ENCODE peak calls at places on chromosomes 4 and X, in six cellular contexts. R is CD8-positive, alpha-beta memory T cell; M is fibroblast of lung; D is A549; B is ovary; S is brain microvascular endothelial cell. N is an unnamed sample.

GRCh38 chr4:77681792-77682191 is 76.2 kb downstream of the CXCL13 start:
- DNase-seq in R (no peak), M (no peak), D (no peak), B (no peak), S (no peak), N (no peak)

GRCh38 chrX:122625821-122626220 is 558.3 kb upstream of the GRIA3 start:
- DNase-seq in R (no peak), M (peak), D (no peak), B (no peak), S (no peak), N (peak)

GRCh38 chr4:77148081-77148480 is 8.9 kb upstream of the CCNG2 start:
- DNase-seq in R (no peak), M (no peak), D (no peak), B (no peak), S (no peak), N (no peak)

GRCh38 chr4:144670776-144671175 is 24.8 kb downstream of the HHIP start:
- DNase-seq in R (no peak), M (no peak), D (no peak), B (no peak), S (no peak), N (no peak)

GRCh38 chrX:84747516-84747915 is 245.3 kb upstream of the HDX start:
- DNase-seq in R (no peak), M (no peak), D (no peak), B (no peak), S (no peak), N (no peak)

GRCh38 chr4:104966349-104967033 is 180.2 kb upstream of the TET2 start:
- DNase-seq in R (peak), M (no peak), D (no peak), B (no peak), S (no peak), N (peak)

GRCh38 chr4:169270156-169270809 is 473 bp downstream of the SH3RF1 start:
- DNase-seq in R (no peak), M (peak), D (peak), B (peak), S (no peak), N (peak)

GRCh38 chrX:129540725-129541184 is 696 bp downstream of the OCRL start:
- DNase-seq in R (no peak), M (no peak), D (peak), B (no peak), S (no peak), N (no peak)

GRCh38 chr4:57110635-57111546 is 706 bp upstream of the IGFBP7 start:
- DNase-seq in R (no peak), M (peak), D (no peak), B (peak), S (peak), N (peak)

GRCh38 chr4:171932238-171932637 is 119.0 kb downstream of the GALNTL6 start:
- DNase-seq in R (no peak), M (no peak), D (no peak), B (no peak), S (no peak), N (no peak)

GRCh38 chr4:158814636-158815035 is 45.8 kb downstream of the FNIP2 start:
- DNase-seq in R (no peak), M (peak), D (no peak), B (no peak), S (peak), N (peak)

GRCh38 chrX:13043938-13044337 is 482 bp downstream of the FAM9C start:
- DNase-seq in R (no peak), M (no peak), D (no peak), B (no peak), S (no peak), N (no peak)

GRCh38 chrX:39309018-39309620 is 507.9 kb downstream of the MID1IP1 start:
- DNase-seq in R (peak), M (peak), D (no peak), B (peak), S (peak), N (peak)

GRCh38 chr4:773214-773613 is 52.7 kb downstream of the CPLX1 start:
- DNase-seq in R (no peak), M (no peak), D (no peak), B (no peak), S (no peak), N (no peak)

GRCh38 chr4:98150092-98150761 is 7.0 kb upstream of the STPG2 start:
- DNase-seq in R (no peak), M (peak), D (no peak), B (no peak), S (no peak), N (peak)

DNA sequence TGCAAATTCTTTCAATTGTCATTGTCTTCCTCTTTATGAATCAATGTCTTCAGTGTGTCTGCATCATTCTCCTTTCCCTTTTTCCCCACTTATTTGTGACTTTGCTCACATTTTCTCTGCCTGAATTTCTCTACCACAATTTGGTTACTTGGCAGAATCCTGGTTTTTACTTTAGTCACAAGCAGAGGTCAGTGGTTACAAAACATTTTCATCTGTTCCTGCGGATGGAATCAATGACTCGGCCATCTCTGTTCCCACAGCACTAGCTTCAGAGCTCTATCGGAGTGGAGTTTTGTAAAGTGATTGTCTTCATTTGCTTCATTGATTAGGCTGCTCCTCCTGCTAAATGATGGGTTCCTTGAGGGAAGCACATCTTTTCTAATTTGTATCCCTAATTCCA is 501.3 kb upstream of the AADAT start:
- DNase-seq in R (no peak), M (peak), D (no peak), B (no peak), S (no peak), N (no peak)
- H3K4me3 ChIP-seq in R (no peak), M (no peak), D (no peak), B (no peak), S (no peak), N (no peak)

GRCh38 chr4:165383757-165384156 is 4.9 kb downstream of the CPE start:
- DNase-seq in R (no peak), M (peak), D (no peak), B (no peak), S (no peak), N (no peak)
- H3K4me3 ChIP-seq in R (no peak), M (no peak), D (no peak), B (no peak), S (no peak), N (no peak)

DNA sequence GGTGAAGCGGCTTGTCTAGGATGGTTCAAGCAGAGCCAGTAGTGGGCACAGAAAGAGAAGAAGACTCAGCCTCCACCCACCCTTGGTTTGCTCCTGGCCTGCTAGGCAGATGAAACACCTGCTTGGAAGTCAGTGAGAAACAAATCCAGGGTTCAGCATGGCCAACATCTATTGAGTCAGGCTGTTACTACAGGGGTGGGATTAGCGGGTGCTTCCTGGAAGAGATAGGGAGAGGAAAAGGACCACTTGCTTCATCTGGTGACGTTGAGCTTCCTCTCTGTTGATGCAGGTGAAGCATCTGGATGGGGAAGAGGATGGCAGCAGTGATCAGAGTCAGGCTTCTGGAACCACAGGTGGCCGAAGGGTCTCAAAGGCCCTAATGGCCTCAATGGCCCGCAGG is 3.0 kb downstream of the MAGED2 start:
- DNase-seq in R (no peak), M (no peak), D (no peak), B (no peak), S (no peak), N (no peak)
- H3K4me3 ChIP-seq in R (no peak), M (no peak), D (no peak), B (no peak), S (peak), N (no peak)

DNA sequence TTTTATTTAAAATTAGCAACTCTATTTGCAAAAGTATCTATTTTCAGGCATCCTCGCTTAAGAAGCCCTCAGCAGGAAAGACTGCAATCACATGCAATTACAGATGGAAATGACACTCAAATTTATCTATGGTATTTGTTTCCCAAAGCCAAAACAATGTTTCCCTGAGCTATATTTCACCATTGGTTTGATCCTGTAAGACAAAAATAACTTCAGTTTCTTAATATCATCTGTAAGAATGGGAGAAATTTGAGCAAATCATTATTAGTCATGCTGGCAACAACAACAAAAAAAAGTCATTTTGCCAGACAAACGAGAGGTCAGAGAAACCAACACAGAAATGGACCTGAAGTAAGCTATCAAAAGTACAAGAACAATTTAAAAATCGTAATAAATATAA is 204.1 kb downstream of the NR3C2 start:
- DNase-seq in R (no peak), M (peak), D (no peak), B (no peak), S (no peak), N (peak)
- H3K4me3 ChIP-seq in R (no peak), M (no peak), D (no peak), B (no peak), S (no peak), N (no peak)

N was measured in fibroblast of pulmonary artery.